ENCODE peak calls at places on chromosomes 5 and 9, in eight cellular contexts. O is ELF-1; J is NCI-H1105; Q is NCI-H187 treated with DMSO at 0.1 percent for 48 hours; G is CD8-positive, alpha-beta T cell; E is occipital lobe; F is astrocyte of the spinal cord; U is AG04450. M is an unnamed sample.

GRCh38 chr9:103899836-103900235 is 194.3 kb upstream of the SMC2 start:
- DNase-seq in O (no peak), J (no peak), Q (no peak), G (no peak), E (no peak), F (no peak), U (no peak), M (peak)

GRCh38 chr5:169740435-169740834 is 103.4 kb downstream of the DOCK2 start:
- DNase-seq in O (no peak), J (no peak), Q (no peak), G (no peak), E (no peak), F (no peak), U (no peak), M (no peak)

GRCh38 chr5:76604838-76605237 is 18.4 kb downstream of the F2RL2 start:
- DNase-seq in O (no peak), J (no peak), Q (no peak), G (no peak), E (no peak), F (peak), U (no peak), M (no peak)

GRCh38 chr9:73038613-73039012 is 85.8 kb upstream of the ALDH1A1 start:
- DNase-seq in O (peak), J (no peak), Q (no peak), G (no peak), E (no peak), F (peak), U (no peak), M (no peak)

GRCh38 chr9:19116391-19116790 is 10.9 kb downstream of the PLIN2 start:
- DNase-seq in O (no peak), J (no peak), Q (no peak), G (no peak), E (peak), F (peak), U (no peak), M (no peak)

GRCh38 chr9:113355197-113355596 is 5.9 kb downstream of the BSPRY start:
- DNase-seq in O (no peak), J (no peak), Q (no peak), G (no peak), E (no peak), F (peak), U (no peak), M (no peak)

GRCh38 chr5:143114481-143114880 is 289.0 kb downstream of the NR3C1 start:
- DNase-seq in O (no peak), J (no peak), Q (no peak), G (no peak), E (no peak), F (no peak), U (no peak), M (no peak)

GRCh38 chr9:137694962-137695875 is 76.4 kb downstream of the EHMT1 start:
- DNase-seq in O (peak), J (no peak), Q (no peak), G (no peak), E (peak), F (no peak), U (no peak), M (no peak)

GRCh38 chr5:122091942-122092600 is 14.0 kb upstream of the LOX start:
- DNase-seq in O (no peak), J (no peak), Q (no peak), G (no peak), E (no peak), F (peak), U (no peak), M (no peak)

GRCh38 chr9:93126825-93127368 is 7.2 kb downstream of the NINJ1 start:
- DNase-seq in O (peak), J (no peak), Q (no peak), G (no peak), E (no peak), F (no peak), U (no peak), M (no peak)

GRCh38 chr5:142120247-142120935 is 11.8 kb downstream of the NDFIP1 start:
- DNase-seq in O (no peak), J (no peak), Q (no peak), G (no peak), E (no peak), F (peak), U (no peak), M (no peak)

GRCh38 chr5:105970919-105971318 is 1699.8 kb downstream of the EFNA5 start:
- DNase-seq in O (no peak), J (no peak), Q (no peak), G (no peak), E (no peak), F (no peak), U (no peak), M (no peak)

GRCh38 chr9:96450613-96451544 is 910 bp downstream of the HABP4 start:
- DNase-seq in O (peak), J (no peak), Q (no peak), G (peak), E (no peak), F (peak), U (no peak), M (no peak)

GRCh38 chr9:95763983-95764382 is 111.5 kb upstream of the ERCC6L2 start:
- DNase-seq in O (no peak), J (no peak), Q (no peak), G (no peak), E (no peak), F (no peak), U (no peak), M (no peak)

GRCh38 chr5:171418316-171418981 is 998 bp upstream of the FGF18 start:
- DNase-seq in O (peak), J (peak), Q (no peak), G (no peak), E (peak), F (peak), U (peak), M (peak)

GRCh38 chr9:127449332-127449966 is 1.8 kb downstream of the RPL12 start:
- DNase-seq in O (no peak), J (no peak), Q (no peak), G (no peak), E (no peak), F (peak), U (no peak), M (no peak)

GRCh38 chr5:1959911-1960581 is 77.3 kb upstream of the IRX4 start:
- DNase-seq in O (peak), J (no peak), Q (no peak), G (no peak), E (no peak), F (no peak), U (no peak), M (no peak)